ENCODE peak calls at places on chromosomes 12 and 14, in six cellular contexts. M is C1 segment of cervical spinal cord, F is Daoy, T is endothelial cell, R is fibroblast of lung, O is dorsolateral prefrontal cortex. N is an unnamed sample.

GRCh38 chr12:120692524-120693033 is 5.6 kb downstream of the MLEC start:
- DNase-seq in M (no peak), F (no peak), T (no peak), R (no peak), O (no peak), N (no peak)

GRCh38 chr14:33026850-33027420 is 88.3 kb downstream of the NPAS3 start:
- DNase-seq in M (peak), F (no peak), T (no peak), R (peak), O (peak), N (no peak)

GRCh38 chr12:131758016-131758739 is 47.3 kb downstream of the SFSWAP start:
- DNase-seq in M (no peak), F (no peak), T (no peak), R (no peak), O (no peak), N (no peak)

GRCh38 chr14:50763386-50764007 is 67.5 kb downstream of the NIN start:
- DNase-seq in M (no peak), F (peak), T (no peak), R (peak), O (no peak), N (no peak)

GRCh38 chr12:22700126-22700525 is 75.2 kb downstream of the ETNK1 start:
- DNase-seq in M (no peak), F (peak), T (no peak), R (no peak), O (no peak), N (no peak)

GRCh38 chr12:130714591-130715149 is 1.4 kb downstream of the RIMBP2 start:
- DNase-seq in M (peak), F (peak), T (no peak), R (no peak), O (peak), N (peak)

GRCh38 chr12:6038160-6038559 is 86.3 kb downstream of the VWF start:
- DNase-seq in M (no peak), F (peak), T (peak), R (peak), O (no peak), N (no peak)

GRCh38 chr12:46105735-46106134 is 115.4 kb upstream of the SCAF11 start:
- DNase-seq in M (no peak), F (no peak), T (no peak), R (no peak), O (no peak), N (no peak)

GRCh38 chr12:96812153-96812552 is 94.9 kb upstream of the NEDD1 start:
- DNase-seq in M (no peak), F (no peak), T (no peak), R (no peak), O (no peak), N (no peak)

GRCh38 chr12:92290016-92290685 is 144.5 kb upstream of the BTG1 start:
- DNase-seq in M (no peak), F (peak), T (no peak), R (peak), O (no peak), N (no peak)

GRCh38 chr12:122849352-122850047 is 14.2 kb downstream of the HIP1R start:
- DNase-seq in M (peak), F (no peak), T (no peak), R (no peak), O (no peak), N (peak)

GRCh38 chr12:88409257-88409656 is 171.0 kb downstream of the KITLG start:
- DNase-seq in M (no peak), F (no peak), T (no peak), R (no peak), O (no peak), N (no peak)

GRCh38 chr14:98847520-98848468 is 424.2 kb downstream of the BCL11B start:
- DNase-seq in M (no peak), F (peak), T (no peak), R (no peak), O (no peak), N (no peak)

GRCh38 chr12:49335955-49336644 is 888 bp downstream of the C1QL4 start:
- DNase-seq in M (no peak), F (no peak), T (no peak), R (no peak), O (no peak), N (no peak)

GRCh38 chr12:20443216-20443615 is 74.9 kb downstream of the PDE3A start:
- DNase-seq in M (no peak), F (no peak), T (no peak), R (no peak), O (no peak), N (no peak)

GRCh38 chr14:102872020-102872419 is 50.4 kb upstream of the AMN start:
- DNase-seq in M (no peak), F (no peak), T (no peak), R (no peak), O (no peak), N (no peak)

GRCh38 chr12:87801860-87802720 is 227.1 kb downstream of the C12orf50 start:
- DNase-seq in M (no peak), F (peak), T (no peak), R (peak), O (no peak), N (no peak)

GRCh38 chr12:90060031-90060430 is 351.4 kb upstream of the ATP2B1 start:
- DNase-seq in M (no peak), F (no peak), T (no peak), R (peak), O (no peak), N (no peak)

GRCh38 chr12:16670456-16671050 is 64.6 kb upstream of the LMO3 start:
- DNase-seq in M (no peak), F (peak), T (no peak), R (no peak), O (no peak), N (no peak)

GRCh38 chr14:76699901-76700590 is 61.2 kb upstream of the VASH1 start:
- DNase-seq in M (no peak), F (no peak), T (no peak), R (no peak), O (no peak), N (no peak)